ENCODE peak calls at places on chromosomes 16 and 17, in eight cellular contexts. M, S, O, A, T, D, G and P are unnamed samples.

GRCh38 chr16:87207509-87207908 is 109.7 kb downstream of the C16orf95 start:
- DNase-seq in M (peak; percentile 80), O (no peak), T (peak; percentile 81), D (no peak), G (no peak), S (no peak), A (peak; percentile 91), P (peak; percentile 88)

GRCh38 chr16:69106491-69107291 is 1.2 kb downstream of the HAS3 start:
- DNase-seq in T (no peak), A (no peak), G (peak; percentile 32), D (peak; percentile 26), M (no peak), S (peak; percentile 52), O (no peak), P (no peak)

GRCh38 chr16:3953728-3954410 is 73.4 kb upstream of the CREBBP start:
- DNase-seq in G (no peak), M (no peak), O (no peak), S (no peak), D (no peak), T (no peak), A (no peak), P (peak; percentile 48)

GRCh38 chr17:880074-880870 is 98.1 kb downstream of the MRM3 start:
- DNase-seq in M (no peak), G (no peak), O (peak; percentile 59), A (peak; percentile 46), D (no peak), S (no peak), T (peak; percentile 25), P (peak; percentile 37)

GRCh38 chr17:77490361-77491183 is 349.8 kb downstream of the SEC14L1 start:
- DNase-seq in T (no peak), G (no peak), S (peak; percentile 30), D (no peak), O (no peak), A (no peak), M (no peak), P (no peak)

GRCh38 chr17:33385133-33385532 is 92.0 kb upstream of the ASIC2 start:
- DNase-seq in S (no peak), M (no peak), D (no peak), O (no peak), T (no peak), A (no peak), G (no peak), P (no peak)

GRCh38 chr17:35127751-35128514 is 6.5 kb downstream of the FNDC8 start:
- DNase-seq in G (no peak), D (no peak), S (no peak), O (no peak), A (peak; percentile 84), T (peak; percentile 94), M (peak; percentile 75), P (no peak)

GRCh38 chr16:1351582-1352362 is at the start of the genes GNPTG and TSR3:
- DNase-seq in A (peak; percentile 85), S (peak; percentile 92), O (peak; percentile 74), M (peak; percentile 69), D (peak; percentile 89), G (peak; percentile 87), T (peak; percentile 89), P (peak; percentile 74)

GRCh38 chr17:36127199-36127881 is 23.7 kb downstream of the CCL4 start:
- DNase-seq in S (no peak), M (no peak), A (no peak), G (no peak), D (no peak), O (no peak), T (no peak), P (no peak)

GRCh38 chr16:75250089-75250808 is 1.2 kb downstream of the BCAR1 start:
- DNase-seq in D (no peak), M (no peak), T (no peak), S (peak; percentile 87), G (no peak), O (no peak), A (no peak), P (no peak)

GRCh38 chr17:79851461-79851817 is 12.2 kb upstream of the CBX4 start:
- DNase-seq in A (no peak), S (peak; percentile 80), D (no peak), T (no peak), G (peak; percentile 82), O (no peak), M (no peak), P (no peak)

GRCh38 chr17:79850571-79851460 is 11.6 kb upstream of the CBX4 start:
- DNase-seq in O (peak; percentile 95), M (no peak), G (peak; percentile 90), D (no peak), S (no peak), T (peak; percentile 86), A (peak; percentile 61), P (peak; percentile 84)

GRCh38 chr17:79847698-79848369 is 8.6 kb upstream of the CBX4 start:
- DNase-seq in O (no peak), S (no peak), A (no peak), G (no peak), M (no peak), D (no peak), T (no peak), P (no peak)

GRCh38 chr17:79848370-79848766 is 9.1 kb upstream of the CBX4 start:
- DNase-seq in S (no peak), D (no peak), A (no peak), T (no peak), G (no peak), M (no peak), O (no peak), P (no peak)

DNA sequence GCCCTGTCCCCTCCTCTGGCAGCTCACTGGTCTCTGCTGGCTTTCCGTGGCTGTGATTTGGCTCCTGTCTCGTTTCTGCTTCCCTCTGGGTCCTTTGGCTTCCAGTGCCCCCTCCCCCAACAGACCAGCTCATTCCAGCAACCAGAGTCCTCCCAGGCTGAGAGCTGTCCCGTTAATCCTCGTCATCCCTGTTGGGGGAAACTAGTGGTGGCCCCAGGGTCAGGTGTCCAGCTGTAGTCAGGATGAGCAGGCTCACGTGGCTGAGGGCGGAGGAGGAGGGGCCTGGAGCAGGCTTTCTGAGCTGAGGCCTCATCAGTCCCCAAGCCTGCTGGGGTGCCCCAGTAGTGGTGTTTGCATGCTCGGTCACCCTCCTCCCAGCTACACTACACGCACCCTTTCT is 10.7 kb upstream of the CBX4 start:
- DNase-seq in S (no peak), G (no peak), T (no peak), M (no peak), O (no peak), D (no peak), A (no peak), P (no peak)
- H3K4me3 ChIP-seq in S (no peak overlapping the region), G (no peak overlapping the region), T (no peak overlapping the region), M (no peak overlapping the region), O (no peak overlapping the region), D (no peak overlapping the region), A (no peak overlapping the region), P (no peak overlapping the region)

DNA sequence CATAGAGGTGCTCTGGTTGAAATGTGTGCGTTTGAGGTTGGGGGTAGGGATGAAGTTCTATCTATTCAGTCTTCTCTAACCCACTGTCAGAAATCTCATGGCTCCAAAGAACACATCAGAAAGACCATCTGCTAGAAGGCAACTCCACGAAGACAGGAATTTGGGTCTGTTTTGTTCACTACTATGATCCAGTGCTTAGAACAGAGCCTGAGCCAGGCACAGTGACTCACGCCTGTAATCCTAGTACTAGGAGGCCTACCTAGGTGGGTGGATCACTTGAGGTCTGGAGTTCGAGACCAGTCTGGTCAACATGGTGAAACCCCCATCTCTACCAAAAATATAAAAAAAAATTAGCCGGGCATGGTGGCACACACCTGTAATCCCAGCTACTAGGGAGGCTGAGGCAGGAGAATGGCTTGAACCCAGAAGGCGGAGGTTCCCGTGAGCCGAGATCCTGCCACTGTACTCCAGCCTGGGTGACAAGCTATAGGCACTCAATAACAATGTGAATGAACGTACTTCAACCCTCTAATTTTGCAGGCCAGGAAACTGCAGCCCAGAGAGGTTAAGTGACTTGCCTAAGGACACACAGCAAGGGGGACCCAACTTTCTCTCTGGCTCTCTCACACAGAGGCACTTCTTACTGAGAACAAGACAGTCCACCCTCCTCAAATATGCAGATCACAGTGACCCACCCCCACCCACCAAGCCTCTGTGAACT is 2.2 kb downstream of the CASKIN2 start:
- DNase-seq in D (no peak), A (peak; percentile 46), T (peak; percentile 50), G (no peak), S (no peak), M (no peak), O (no peak), P (no peak)
- H3K4me3 ChIP-seq in D (no peak overlapping the region), A (no peak overlapping the region), T (no peak overlapping the region), G (no peak overlapping the region), S (no peak overlapping the region), M (no peak overlapping the region), O (no peak overlapping the region), P (no peak overlapping the region)

GRCh38 chr17:43780135-43780534 is at the start of gene CFAP97D1:
- DNase-seq in O (no peak), S (peak; percentile 14), T (no peak), D (no peak), M (no peak), G (no peak), A (no peak), P (no peak)

GRCh38 chr17:43774304-43775250 is 4.2 kb downstream of the DUSP3 start:
- DNase-seq in D (no peak), O (no peak), M (no peak), G (no peak), T (no peak), S (peak; percentile 11), A (no peak), P (no peak)

GRCh38 chr17:43782903-43783462 is 2.7 kb downstream of the CFAP97D1 start:
- DNase-seq in M (no peak), G (no peak), T (no peak), A (no peak), D (no peak), S (no peak), O (no peak), P (no peak)

GRCh38 chr17:43779145-43780125 is 658 bp upstream of the DUSP3 start:
- DNase-seq in D (peak; percentile 48), O (peak; percentile 86), M (no peak), A (no peak), T (peak; percentile 25), G (no peak), S (peak; percentile 20), P (peak; percentile 25)

DNA sequence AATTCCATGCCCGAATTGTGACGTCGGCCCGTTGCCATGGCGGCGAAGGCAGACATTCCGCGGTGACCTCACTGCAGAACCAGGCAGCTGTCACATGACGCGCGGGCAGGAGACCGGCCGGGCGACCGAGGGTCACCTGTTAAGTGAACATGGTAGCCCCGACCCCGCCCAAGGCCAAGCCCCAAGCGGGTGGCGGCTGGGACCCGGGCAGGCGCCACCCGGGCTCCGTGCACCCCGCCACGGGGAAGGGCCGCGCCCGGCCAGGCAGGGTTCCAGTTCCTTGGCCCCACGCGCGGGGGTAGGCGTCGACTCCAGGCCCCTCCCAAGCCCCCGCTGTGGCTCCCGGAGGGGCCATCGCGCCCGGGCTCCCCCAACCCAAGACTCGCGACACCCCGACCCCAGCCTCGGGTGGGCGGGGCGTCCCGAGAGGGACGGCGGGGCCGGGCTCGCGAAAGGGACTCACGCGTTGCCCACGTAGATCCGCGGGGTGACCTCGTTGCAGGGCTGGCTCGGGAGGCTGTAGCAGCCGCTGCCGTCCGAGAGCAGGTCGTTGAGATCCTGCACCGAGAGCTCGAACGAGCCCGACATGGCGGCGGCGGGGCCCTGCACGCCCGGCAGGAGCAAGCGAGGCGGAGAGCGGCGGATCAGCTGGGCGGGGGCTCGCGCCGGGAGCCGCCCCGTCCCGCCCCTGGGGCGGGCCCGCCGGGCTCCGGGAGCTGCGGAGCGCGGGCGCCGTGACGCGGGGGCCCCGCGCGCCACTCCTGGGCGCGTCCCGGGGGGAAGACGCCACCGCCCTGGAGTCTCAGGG is at the start of gene DUSP3:
- DNase-seq in A (peak; percentile 85), M (peak; percentile 60), O (peak; percentile 91), D (peak; percentile 74), G (peak; percentile 88), S (peak; percentile 96), T (peak; percentile 91), P (peak; percentile 84)
- H3K4me3 ChIP-seq in A (peak within 1 kb of the TSS; percentile 73), M (peak within 1 kb of the TSS; percentile 76), O (peak within 1 kb of the TSS; percentile 83), D (peak within 1 kb of the TSS; percentile 74), G (peak within 1 kb of the TSS; percentile 89), S (peak within 1 kb of the TSS; percentile 94), T (peak within 1 kb of the TSS; percentile 67), P (peak within 1 kb of the TSS; percentile 76)

GRCh38 chr17:4500188-4500565 is 1.5 kb downstream of the SPNS2 start:
- DNase-seq in T (no peak), O (no peak), D (no peak), G (no peak), A (no peak), M (no peak), S (no peak), P (no peak)
- H3K4me3 ChIP-seq in T (no peak overlapping the region), O (no peak overlapping the region), D (no peak overlapping the region), G (no peak overlapping the region), A (no peak overlapping the region), M (no peak overlapping the region), S (no peak overlapping the region), P (no peak overlapping the region)